ENCODE peak calls at places on chromosomes 3 and 15, in six cellular contexts. One of them, this sample, is unnamed.

GRCh38 chr3:101824691-101825090 is 24.6 kb upstream of the NFKBIZ start:
- DNase-seq in endothelial cell of umbilical vein: no peak
- DNase-seq in adrenal gland: no peak
- DNase-seq in sigmoid colon: no peak
- DNase-seq in H9: no peak
- DNase-seq in heart left ventricle: no peak
- DNase-seq in this sample: no peak

GRCh38 chr3:178001670-178002101 is 534.5 kb upstream of the KCNMB2 start:
- DNase-seq in sigmoid colon: no peak
- DNase-seq in adrenal gland: no peak
- DNase-seq in heart left ventricle: no peak
- DNase-seq in endothelial cell of umbilical vein: no peak
- DNase-seq in H9: no peak
- DNase-seq in this sample: no peak

GRCh38 chr15:61915640-61916039 is 144.6 kb downstream of the VPS13C start:
- DNase-seq in adrenal gland: no peak
- DNase-seq in sigmoid colon: no peak
- DNase-seq in endothelial cell of umbilical vein: no peak
- DNase-seq in H9: no peak
- DNase-seq in heart left ventricle: no peak
- DNase-seq in this sample: no peak

GRCh38 chr3:195697582-195698324 is 23.0 kb upstream of the MUC20 start:
- DNase-seq in endothelial cell of umbilical vein: no peak
- DNase-seq in heart left ventricle: no peak
- DNase-seq in adrenal gland: no peak
- DNase-seq in H9: peak
- DNase-seq in sigmoid colon: no peak
- DNase-seq in this sample: peak

GRCh38 chr3:112598731-112599130 is 36.9 kb downstream of the SLC35A5 start:
- DNase-seq in adrenal gland: no peak
- DNase-seq in endothelial cell of umbilical vein: no peak
- DNase-seq in heart left ventricle: no peak
- DNase-seq in sigmoid colon: no peak
- DNase-seq in H9: no peak
- DNase-seq in this sample: no peak

GRCh38 chr3:23431759-23432158 is 228.6 kb downstream of the UBE2E2 start:
- DNase-seq in endothelial cell of umbilical vein: no peak
- DNase-seq in H9: no peak
- DNase-seq in sigmoid colon: no peak
- DNase-seq in adrenal gland: no peak
- DNase-seq in heart left ventricle: no peak
- DNase-seq in this sample: no peak

GRCh38 chr3:76370749-76371148 is 585.4 kb upstream of the ZNF717 start:
- DNase-seq in heart left ventricle: no peak
- DNase-seq in endothelial cell of umbilical vein: no peak
- DNase-seq in sigmoid colon: no peak
- DNase-seq in H9: no peak
- DNase-seq in adrenal gland: no peak
- DNase-seq in this sample: no peak

GRCh38 chr15:91311986-91312385 is 211.9 kb downstream of the SV2B start:
- DNase-seq in endothelial cell of umbilical vein: no peak
- DNase-seq in H9: no peak
- DNase-seq in heart left ventricle: no peak
- DNase-seq in adrenal gland: no peak
- DNase-seq in sigmoid colon: no peak
- DNase-seq in this sample: no peak

GRCh38 chr15:90593469-90594158 is 63.9 kb downstream of the CRTC3 start:
- DNase-seq in heart left ventricle: no peak
- DNase-seq in sigmoid colon: no peak
- DNase-seq in H9: no peak
- DNase-seq in adrenal gland: peak
- DNase-seq in endothelial cell of umbilical vein: no peak
- DNase-seq in this sample: no peak

GRCh38 chr15:20341901-20342605 is 199.5 kb downstream of the GOLGA6L6 start:
- DNase-seq in sigmoid colon: peak
- DNase-seq in heart left ventricle: peak
- DNase-seq in endothelial cell of umbilical vein: peak
- DNase-seq in adrenal gland: peak
- DNase-seq in H9: peak
- DNase-seq in this sample: no peak

GRCh38 chr3:197002701-197003454 is 26.7 kb downstream of the MELTF start:
- DNase-seq in sigmoid colon: peak
- DNase-seq in H9: peak
- DNase-seq in endothelial cell of umbilical vein: peak
- DNase-seq in adrenal gland: peak
- DNase-seq in heart left ventricle: peak
- DNase-seq in this sample: no peak

GRCh38 chr3:88132894-88133293 is 16.9 kb upstream of the C3orf38 start:
- DNase-seq in heart left ventricle: no peak
- DNase-seq in adrenal gland: no peak
- DNase-seq in endothelial cell of umbilical vein: no peak
- DNase-seq in H9: no peak
- DNase-seq in sigmoid colon: no peak
- DNase-seq in this sample: no peak

GRCh38 chr15:74543583-74543982 is 2.6 kb downstream of the ARID3B start:
- DNase-seq in H9: no peak
- DNase-seq in sigmoid colon: no peak
- DNase-seq in adrenal gland: no peak
- DNase-seq in heart left ventricle: no peak
- DNase-seq in endothelial cell of umbilical vein: no peak
- DNase-seq in this sample: no peak

GRCh38 chr3:110680365-110680909 is 391.2 kb upstream of the NECTIN3 start:
- DNase-seq in sigmoid colon: no peak
- DNase-seq in endothelial cell of umbilical vein: no peak
- DNase-seq in H9: no peak
- DNase-seq in heart left ventricle: no peak
- DNase-seq in adrenal gland: no peak
- DNase-seq in this sample: no peak

GRCh38 chr3:72258786-72259185 is 473.8 kb upstream of the PROK2 start:
- DNase-seq in heart left ventricle: no peak
- DNase-seq in H9: no peak
- DNase-seq in sigmoid colon: no peak
- DNase-seq in adrenal gland: no peak
- DNase-seq in endothelial cell of umbilical vein: no peak
- DNase-seq in this sample: no peak

GRCh38 chr3:72254483-72254882 is 469.5 kb upstream of the PROK2 start:
- DNase-seq in H9: no peak
- DNase-seq in heart left ventricle: no peak
- DNase-seq in endothelial cell of umbilical vein: no peak
- DNase-seq in sigmoid colon: no peak
- DNase-seq in adrenal gland: no peak
- DNase-seq in this sample: no peak

GRCh38 chr3:72258366-72258765 is 473.4 kb upstream of the PROK2 start:
- DNase-seq in adrenal gland: no peak
- DNase-seq in H9: no peak
- DNase-seq in sigmoid colon: no peak
- DNase-seq in heart left ventricle: no peak
- DNase-seq in endothelial cell of umbilical vein: no peak
- DNase-seq in this sample: no peak

GRCh38 chr3:72255736-72256559 is 471.0 kb upstream of the PROK2 start:
- DNase-seq in adrenal gland: no peak
- DNase-seq in H9: no peak
- DNase-seq in sigmoid colon: peak
- DNase-seq in heart left ventricle: peak
- DNase-seq in endothelial cell of umbilical vein: peak
- DNase-seq in this sample: peak

GRCh38 chr3:72255191-72255590 is 470.2 kb upstream of the PROK2 start:
- DNase-seq in adrenal gland: peak
- DNase-seq in endothelial cell of umbilical vein: no peak
- DNase-seq in heart left ventricle: peak
- DNase-seq in H9: no peak
- DNase-seq in sigmoid colon: no peak
- DNase-seq in this sample: no peak
- H3K27ac ChIP-seq in adrenal gland: no peak
- H3K27ac ChIP-seq in endothelial cell of umbilical vein: no peak
- H3K27ac ChIP-seq in heart left ventricle: no peak
- H3K27ac ChIP-seq in H9: no peak
- H3K27ac ChIP-seq in sigmoid colon: no peak
- H3K27ac ChIP-seq in this sample: no peak

GRCh38 chr15:39333393-39333792 is 247.5 kb upstream of the THBS1 start:
- DNase-seq in endothelial cell of umbilical vein: no peak
- DNase-seq in sigmoid colon: no peak
- DNase-seq in heart left ventricle: no peak
- DNase-seq in adrenal gland: no peak
- DNase-seq in H9: no peak
- DNase-seq in this sample: no peak

GRCh38 chr15:39338251-39338650 is 242.6 kb upstream of the THBS1 start:
- DNase-seq in heart left ventricle: no peak
- DNase-seq in adrenal gland: no peak
- DNase-seq in H9: no peak
- DNase-seq in sigmoid colon: no peak
- DNase-seq in endothelial cell of umbilical vein: no peak
- DNase-seq in this sample: no peak

GRCh38 chr15:39332846-39333245 is 248.0 kb upstream of the THBS1 start:
- DNase-seq in adrenal gland: no peak
- DNase-seq in H9: no peak
- DNase-seq in heart left ventricle: no peak
- DNase-seq in endothelial cell of umbilical vein: no peak
- DNase-seq in sigmoid colon: no peak
- DNase-seq in this sample: no peak

GRCh38 chr15:39341238-39341637 is 239.6 kb upstream of the THBS1 start:
- DNase-seq in heart left ventricle: no peak
- DNase-seq in H9: no peak
- DNase-seq in endothelial cell of umbilical vein: no peak
- DNase-seq in adrenal gland: no peak
- DNase-seq in sigmoid colon: no peak
- DNase-seq in this sample: no peak

DNA sequence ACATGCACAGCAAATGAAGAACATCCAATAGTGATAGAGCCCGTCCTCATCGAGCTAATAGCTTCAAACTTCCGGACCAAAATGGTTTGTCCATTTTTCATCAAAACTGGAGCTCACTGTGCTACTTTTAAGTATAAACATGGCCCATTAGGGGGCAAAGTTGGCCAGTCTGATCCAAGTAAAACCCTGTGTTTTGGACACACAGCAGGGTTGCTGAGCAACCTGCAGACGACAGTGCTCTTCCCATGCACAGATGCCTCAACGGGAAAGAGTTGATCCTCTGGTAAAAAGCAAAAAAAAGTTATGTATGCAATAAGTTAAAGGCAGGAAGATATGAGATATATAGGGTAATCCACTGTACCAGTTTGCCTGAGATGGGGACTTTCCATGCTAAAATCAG is 244.0 kb upstream of the THBS1 start:
- DNase-seq in adrenal gland: no peak
- DNase-seq in H9: no peak
- DNase-seq in endothelial cell of umbilical vein: no peak
- DNase-seq in sigmoid colon: no peak
- DNase-seq in heart left ventricle: no peak
- DNase-seq in this sample: no peak
- H3K27ac ChIP-seq in adrenal gland: no peak
- H3K27ac ChIP-seq in H9: no peak
- H3K27ac ChIP-seq in endothelial cell of umbilical vein: no peak
- H3K27ac ChIP-seq in sigmoid colon: peak
- H3K27ac ChIP-seq in heart left ventricle: no peak
- H3K27ac ChIP-seq in this sample: no peak

GRCh38 chr15:52068004-52068403 is 44.6 kb downstream of the BCL2L10 start:
- DNase-seq in adrenal gland: no peak
- DNase-seq in H9: no peak
- DNase-seq in heart left ventricle: no peak
- DNase-seq in endothelial cell of umbilical vein: no peak
- DNase-seq in sigmoid colon: no peak
- DNase-seq in this sample: no peak

GRCh38 chr15:52067545-52067926 is 45.0 kb downstream of the BCL2L10 start:
- DNase-seq in H9: no peak
- DNase-seq in heart left ventricle: no peak
- DNase-seq in sigmoid colon: no peak
- DNase-seq in endothelial cell of umbilical vein: no peak
- DNase-seq in adrenal gland: no peak
- DNase-seq in this sample: no peak

GRCh38 chr15:52069559-52069958 is 43.0 kb downstream of the BCL2L10 start:
- DNase-seq in endothelial cell of umbilical vein: no peak
- DNase-seq in H9: no peak
- DNase-seq in adrenal gland: no peak
- DNase-seq in sigmoid colon: no peak
- DNase-seq in heart left ventricle: no peak
- DNase-seq in this sample: peak

GRCh38 chr15:52066842-52067544 is 45.6 kb downstream of the BCL2L10 start:
- DNase-seq in heart left ventricle: no peak
- DNase-seq in adrenal gland: no peak
- DNase-seq in endothelial cell of umbilical vein: no peak
- DNase-seq in H9: no peak
- DNase-seq in sigmoid colon: no peak
- DNase-seq in this sample: no peak

DNA sequence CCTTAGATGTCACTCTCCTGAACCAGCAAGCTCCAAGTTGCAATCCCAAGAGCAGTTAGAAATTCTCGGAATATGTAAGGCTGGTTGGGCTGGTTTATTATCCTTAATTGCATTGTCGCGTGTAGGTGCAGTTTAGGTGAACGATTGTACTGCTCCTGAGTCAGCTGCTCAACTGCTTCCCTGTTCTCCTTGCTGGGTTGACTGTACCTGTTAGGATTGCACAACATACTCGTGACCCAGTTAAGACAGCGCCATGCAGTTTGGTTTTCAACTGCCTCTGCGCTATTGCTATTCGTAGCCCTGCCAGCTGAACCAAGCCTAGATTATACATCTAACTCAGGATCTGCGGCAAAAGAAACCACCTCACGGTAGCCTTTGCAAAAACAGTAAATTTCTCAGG is 41.0 kb downstream of the BCL2L10 start:
- DNase-seq in endothelial cell of umbilical vein: no peak
- DNase-seq in adrenal gland: no peak
- DNase-seq in heart left ventricle: no peak
- DNase-seq in H9: no peak
- DNase-seq in sigmoid colon: no peak
- DNase-seq in this sample: peak
- H3K27ac ChIP-seq in endothelial cell of umbilical vein: no peak
- H3K27ac ChIP-seq in adrenal gland: no peak
- H3K27ac ChIP-seq in heart left ventricle: no peak
- H3K27ac ChIP-seq in H9: no peak
- H3K27ac ChIP-seq in sigmoid colon: no peak
- H3K27ac ChIP-seq in this sample: peak

DNA sequence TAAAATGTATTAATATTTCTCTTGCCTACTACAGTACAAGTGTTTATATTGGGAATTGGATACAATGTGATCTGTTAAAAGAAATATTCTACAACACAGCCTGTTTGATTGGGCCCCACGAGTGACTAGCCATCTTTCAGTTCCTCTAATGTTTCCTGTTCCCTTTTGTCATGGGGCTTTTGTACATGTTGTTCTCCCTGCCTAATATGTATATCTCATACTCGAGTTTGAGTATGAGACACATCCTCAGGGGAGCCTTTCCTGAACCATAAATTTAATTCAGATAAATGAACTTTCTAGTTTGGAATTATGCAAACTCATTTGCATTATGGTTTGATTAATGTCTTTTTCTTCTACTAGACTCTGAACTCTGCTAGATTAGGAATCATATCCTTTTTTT is 65.5 kb downstream of the MEF2A start:
- DNase-seq in sigmoid colon: no peak
- DNase-seq in adrenal gland: no peak
- DNase-seq in H9: no peak
- DNase-seq in endothelial cell of umbilical vein: peak
- DNase-seq in heart left ventricle: no peak
- DNase-seq in this sample: no peak
- H3K27ac ChIP-seq in sigmoid colon: peak
- H3K27ac ChIP-seq in adrenal gland: peak
- H3K27ac ChIP-seq in H9: no peak
- H3K27ac ChIP-seq in endothelial cell of umbilical vein: peak
- H3K27ac ChIP-seq in heart left ventricle: peak
- H3K27ac ChIP-seq in this sample: no peak